ENCODE peak calls at places on chromosomes 12 and 14, in four cellular contexts. X is HCT116, C is HepG2, B is SK-N-SH. H is an unnamed sample.

GRCh38 chr14:21978184-21978998 is 304.8 kb upstream of the OR4E1 start:
- DNase-seq in X (peak), C (peak), B (peak), H (peak)

GRCh38 chr12:11785722-11786121 is 136.2 kb downstream of the ETV6 start:
- DNase-seq in X (no peak), C (no peak), B (no peak), H (no peak)

GRCh38 chr14:103207038-103207403 is 83.8 kb downstream of the TNFAIP2 start:
- DNase-seq in X (no peak), C (no peak), B (peak), H (peak)

GRCh38 chr12:51661199-51661598 is 70.2 kb downstream of the SCN8A start:
- DNase-seq in X (no peak), C (no peak), B (no peak), H (no peak)

GRCh38 chr12:71838231-71838630 is 1.3 kb upstream of the TBC1D15 start:
- DNase-seq in X (no peak), C (no peak), B (no peak), H (no peak)

GRCh38 chr14:68924392-68925158 is 54.5 kb downstream of the ACTN1 start:
- DNase-seq in X (no peak), C (peak), B (no peak), H (no peak)

GRCh38 chr12:29041621-29042020 is 107.5 kb upstream of the FAR2 start:
- DNase-seq in X (peak), C (no peak), B (no peak), H (no peak)

GRCh38 chr12:72790273-72790672 is 518.1 kb downstream of the TRHDE start:
- DNase-seq in X (no peak), C (no peak), B (no peak), H (peak)

GRCh38 chr12:41286426-41286825 is 98.3 kb downstream of the PDZRN4 start:
- DNase-seq in X (no peak), C (peak), B (no peak), H (no peak)

GRCh38 chr14:61140271-61140670 is 140.9 kb downstream of the TMEM30B start:
- DNase-seq in X (no peak), C (no peak), B (no peak), H (no peak)

GRCh38 chr12:104219908-104220404 is 4.4 kb downstream of the TXNRD1 start:
- DNase-seq in X (peak), C (peak), B (peak), H (peak)

GRCh38 chr12:79174656-79175055 is 310.1 kb downstream of the SYT1 start:
- DNase-seq in X (peak), C (peak), B (no peak), H (peak)

GRCh38 chr12:42568952-42569916 is 20.3 kb downstream of the PRICKLE1 start:
- DNase-seq in X (peak), C (peak), B (no peak), H (no peak)

GRCh38 chr12:103208006-103208405 is 250.5 kb downstream of the ASCL1 start:
- DNase-seq in X (no peak), C (no peak), B (no peak), H (no peak)

GRCh38 chr14:72619881-72620280 is 274.0 kb downstream of the DPF3 start:
- DNase-seq in X (no peak), C (no peak), B (no peak), H (no peak)

GRCh38 chr14:78746086-78746595 is 576.0 kb downstream of the NRXN3 start:
- DNase-seq in X (no peak), C (no peak), B (no peak), H (no peak)

GRCh38 chr12:131757111-131757510 is 46.2 kb downstream of the SFSWAP start:
- DNase-seq in X (no peak), C (no peak), B (no peak), H (no peak)

GRCh38 chr12:47817272-47818006 is 2.3 kb downstream of the HDAC7 start:
- DNase-seq in X (no peak), C (peak), B (no peak), H (no peak)

GRCh38 chr14:79369359-79370332 is 841.7 kb downstream of the DIO2 start:
- DNase-seq in X (no peak), C (no peak), B (peak), H (no peak)

GRCh38 chr12:96548384-96548783 is 59.0 kb downstream of the CFAP54 start:
- DNase-seq in X (no peak), C (no peak), B (no peak), H (no peak)

GRCh38 chr12:13248956-13249355 is 52.4 kb downstream of the EMP1 start:
- DNase-seq in X (no peak), C (no peak), B (no peak), H (no peak)

GRCh38 chr12:64104376-64104775 is 117.7 kb downstream of the KICS2 start:
- DNase-seq in X (no peak), C (no peak), B (no peak), H (no peak)

GRCh38 chr12:92912052-92912451 is 17.0 kb downstream of the EEA1 start:
- DNase-seq in X (no peak), C (no peak), B (no peak), H (no peak)

GRCh38 chr12:53100466-53101151 is 2.7 kb upstream of the SOAT2 start:
- DNase-seq in X (no peak), C (no peak), B (no peak), H (no peak)

GRCh38 chr14:44995770-44996294 is 33.8 kb downstream of the TOGARAM1 start:
- DNase-seq in X (no peak), C (no peak), B (no peak), H (no peak)

GRCh38 chr14:36518031-36518585 is 1.9 kb downstream of the NKX2-1 start:
- DNase-seq in X (no peak), C (no peak), B (peak), H (no peak)

GRCh38 chr12:32702470-32702869 is 23.4 kb downstream of the DNM1L start:
- DNase-seq in X (no peak), C (no peak), B (peak), H (no peak)

GRCh38 chr14:94466706-94467370 is 9.2 kb downstream of the SERPINA9 start:
- DNase-seq in X (no peak), C (no peak), B (no peak), H (no peak)

GRCh38 chr12:122245553-122245952 is 19.7 kb upstream of the DIABLO start:
- DNase-seq in X (no peak), C (no peak), B (no peak), H (no peak)

GRCh38 chr12:122250536-122250935 is 15.8 kb downstream of the VPS33A start:
- DNase-seq in X (no peak), C (no peak), B (no peak), H (no peak)

GRCh38 chr12:122244565-122245371 is 18.9 kb upstream of the DIABLO start:
- DNase-seq in X (no peak), C (no peak), B (no peak), H (no peak)

DNA sequence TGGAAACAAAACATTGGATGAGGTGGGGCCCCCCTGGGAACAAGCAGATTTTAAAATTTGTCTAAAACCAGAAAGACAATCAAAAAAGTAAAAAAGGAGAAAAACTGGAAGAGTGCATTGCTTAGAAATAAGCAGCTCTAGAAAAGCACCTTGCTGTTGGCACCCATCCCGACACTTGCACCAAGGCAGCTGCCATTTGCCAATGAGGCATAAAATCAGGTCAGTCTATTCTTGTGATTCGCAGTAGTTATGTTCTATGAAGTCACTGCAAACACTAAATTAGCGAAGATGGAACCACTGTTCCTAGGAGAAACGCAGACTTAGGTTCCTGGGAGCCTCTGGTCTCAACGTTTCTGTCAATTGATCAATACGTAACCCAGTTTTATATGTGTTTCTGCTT is 16.2 kb downstream of the VPS33A start:
- DNase-seq in X (no peak), C (no peak), B (no peak), H (no peak)
- TF ChIP-seq JUND in X (no peak), C (no peak), B (no peak), H (no peak)

DNA sequence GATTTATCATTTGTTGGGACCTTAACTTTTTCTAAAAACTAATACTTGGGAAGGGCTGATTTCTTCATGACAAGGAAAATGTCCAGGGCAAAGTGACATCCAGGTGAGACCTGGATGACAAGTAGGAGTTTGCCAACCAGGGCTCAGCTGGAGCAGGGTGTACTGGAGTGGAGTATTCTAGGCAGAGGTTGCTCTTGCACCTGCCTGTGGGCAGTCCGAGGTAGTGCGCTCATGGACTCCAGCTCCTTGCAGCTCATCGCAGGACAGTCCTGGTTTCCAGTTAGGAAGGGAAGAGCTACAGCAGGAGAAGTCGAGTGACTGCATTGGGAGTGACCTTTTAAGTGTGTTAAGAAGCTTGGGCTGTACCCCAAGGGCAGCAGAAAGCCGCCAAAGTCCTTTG is 175.9 kb downstream of the PELI2 start:
- DNase-seq in X (no peak), C (no peak), B (no peak), H (peak)
- TF ChIP-seq JUND in X (no peak), C (no peak), B (no peak), H (no peak)

GRCh38 chr14:100076133-100076532 is 10.9 kb downstream of the EVL start:
- DNase-seq in X (peak), C (peak), B (no peak), H (peak)
- TF ChIP-seq JUND in X (no peak), C (no peak), B (no peak), H (no peak)

GRCh38 chr14:89697281-89698060 is 257.1 kb downstream of the EFCAB11 start:
- DNase-seq in X (no peak), C (no peak), B (no peak), H (no peak)

GRCh38 chr14:89695846-89696245 is 258.7 kb downstream of the EFCAB11 start:
- DNase-seq in X (no peak), C (no peak), B (no peak), H (no peak)

GRCh38 chr14:89699076-89699475 is 255.5 kb downstream of the EFCAB11 start:
- DNase-seq in X (no peak), C (no peak), B (no peak), H (no peak)

GRCh38 chr14:89702151-89702936 is 252.2 kb downstream of the EFCAB11 start:
- DNase-seq in X (no peak), C (no peak), B (no peak), H (no peak)

DNA sequence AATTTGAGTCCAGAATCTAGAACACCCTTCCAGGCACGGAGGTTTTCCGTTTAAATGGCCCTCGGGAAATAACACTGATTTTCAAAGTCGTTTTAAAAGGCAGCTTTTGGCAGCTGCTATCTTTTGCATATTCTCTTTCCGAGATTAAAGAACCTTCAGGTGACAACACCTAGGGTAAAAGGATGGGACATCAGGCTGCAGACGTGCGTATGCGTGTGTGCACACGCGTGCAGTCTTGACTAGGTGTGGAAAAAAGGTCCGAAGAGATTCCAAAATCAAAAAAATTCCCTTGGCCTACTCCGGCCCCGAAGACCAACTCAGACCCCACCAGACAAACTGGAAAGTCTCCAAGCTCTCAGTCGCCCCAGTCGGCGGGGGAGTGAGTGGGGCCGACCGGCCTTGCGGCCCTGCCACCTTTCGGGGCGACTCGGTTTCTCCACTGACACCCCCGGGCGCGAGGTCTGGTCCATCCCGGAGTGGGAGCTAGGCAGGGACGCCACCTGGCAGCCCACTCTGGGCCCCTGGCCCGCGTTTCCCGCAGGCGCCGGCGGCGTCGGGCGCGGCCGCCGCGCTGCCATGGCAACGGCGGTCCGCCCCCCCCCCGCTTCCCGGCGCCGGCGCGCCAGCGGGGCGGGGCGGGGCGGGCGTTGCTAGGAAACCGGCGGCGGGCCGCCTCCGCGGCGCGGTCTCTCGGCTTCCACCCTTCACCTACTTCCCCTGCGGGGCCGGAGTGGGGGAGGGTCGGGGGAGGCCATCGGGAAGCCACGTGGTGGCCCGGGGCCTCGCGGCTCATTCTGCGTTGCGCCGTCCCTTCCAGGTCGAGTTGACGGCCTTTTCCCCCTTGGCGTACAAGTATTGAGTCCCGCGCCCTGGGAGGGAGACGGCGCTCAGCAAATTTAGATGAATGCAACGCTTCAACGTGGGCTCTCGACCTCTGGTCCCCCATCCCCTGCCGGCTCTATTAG is 253.2 kb downstream of the EFCAB11 start:
- DNase-seq in X (peak), C (peak), B (peak), H (peak)
- TF ChIP-seq JUND in X (no peak), C (no peak), B (no peak), H (no peak)

GRCh38 chr12:27193854-27194544 is 50.1 kb upstream of the STK38L start:
- DNase-seq in X (no peak), C (no peak), B (peak), H (no peak)
- TF ChIP-seq JUND in X (no peak), C (no peak), B (no peak), H (no peak)

GRCh38 chr14:52695481-52696091 is at the start of gene ERO1A:
- DNase-seq in X (no peak), C (peak), B (peak), H (peak)
- TF ChIP-seq JUND in X (no peak), C (no peak), B (no peak), H (no peak)

DNA sequence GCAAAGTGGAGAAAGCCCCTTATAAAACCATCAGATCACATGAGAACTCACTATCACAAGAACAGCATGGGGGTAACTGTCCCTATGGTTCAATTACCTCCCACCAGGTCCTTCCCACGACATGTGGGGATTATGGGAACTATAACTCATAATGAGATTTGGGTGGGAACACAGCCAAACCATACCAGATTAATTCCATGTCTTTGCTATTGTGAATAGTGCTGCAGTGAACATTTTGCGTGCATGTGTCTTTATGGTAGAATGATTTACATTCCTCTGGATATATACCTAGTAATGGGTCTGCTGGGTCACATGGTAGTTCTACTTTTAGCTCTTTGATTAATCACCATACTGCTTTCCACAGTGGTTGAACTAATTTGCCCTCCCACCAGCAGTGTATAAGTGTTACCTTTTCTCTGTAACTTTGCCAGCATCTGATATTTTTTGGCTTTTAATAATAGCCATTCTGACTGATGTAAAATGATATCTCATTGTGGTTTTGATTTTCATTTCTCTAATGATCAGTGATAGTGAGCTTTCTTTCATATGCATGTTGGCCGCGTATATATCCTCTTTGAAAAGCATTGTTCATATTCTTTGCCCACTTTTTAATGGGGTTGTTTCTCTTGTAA is 29.7 kb upstream of the SAV1 start:
- DNase-seq in X (no peak), C (no peak), B (no peak), H (no peak)
- TF ChIP-seq JUND in X (no peak), C (no peak), B (no peak), H (no peak)

GRCh38 chr14:104223101-104223809 is 84.9 kb downstream of the KIF26A start:
- DNase-seq in X (no peak), C (no peak), B (peak), H (no peak)
- TF ChIP-seq JUND in X (no peak), C (no peak), B (no peak), H (no peak)

GRCh38 chr14:28243600-28243999 is 523.0 kb upstream of the FOXG1 start:
- DNase-seq in X (no peak), C (no peak), B (no peak), H (peak)

GRCh38 chr14:28240909-28241308 is 525.7 kb upstream of the FOXG1 start:
- DNase-seq in X (no peak), C (no peak), B (no peak), H (no peak)

GRCh38 chr14:28245216-28245615 is 521.4 kb upstream of the FOXG1 start:
- DNase-seq in X (no peak), C (no peak), B (no peak), H (no peak)

DNA sequence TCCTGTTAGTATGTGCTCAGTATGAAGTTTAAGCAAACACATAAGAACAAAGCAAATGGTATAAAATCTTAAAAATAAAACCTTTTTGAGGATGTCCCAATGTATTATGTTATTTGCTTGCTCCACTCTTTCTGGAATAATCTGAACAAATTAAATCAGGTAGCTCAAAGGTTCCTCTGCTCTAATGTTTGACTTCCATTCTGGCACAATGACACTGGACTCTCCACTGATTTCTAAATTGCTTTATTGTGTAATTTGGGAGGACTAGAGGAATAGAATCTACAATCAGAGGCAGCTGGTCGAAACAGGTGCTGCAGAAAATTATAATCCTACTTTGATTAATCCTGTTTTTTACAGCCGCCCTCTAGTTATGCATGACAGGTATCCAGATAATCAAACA is 523.7 kb upstream of the FOXG1 start:
- DNase-seq in X (no peak), C (no peak), B (no peak), H (no peak)
- TF ChIP-seq JUND in X (no peak), C (no peak), B (no peak), H (no peak)